ENCODE peak calls at places on chromosomes 16 and 17, in seven cellular contexts. M, S, J, W, L, O and D are unnamed samples.

GRCh38 chr17:35217107-35217506 is 22.9 kb upstream of the SLC35G3 start:
- DNase-seq in M (no peak), S (no peak), J (no peak), W (no peak), L (no peak), O (no peak), D (no peak)

GRCh38 chr17:80920406-80920805 is 71.2 kb upstream of the CHMP6 start:
- DNase-seq in M (no peak), S (no peak), J (peak), W (peak), L (peak), O (no peak), D (peak)

GRCh38 chr17:9239260-9239820 is 218.0 kb downstream of the NTN1 start:
- DNase-seq in M (no peak), S (no peak), J (no peak), W (no peak), L (no peak), O (no peak), D (no peak)

GRCh38 chr17:1030684-1031557 is 34.0 kb downstream of the TIMM22 start:
- DNase-seq in M (no peak), S (no peak), J (no peak), W (no peak), L (no peak), O (peak), D (no peak)

GRCh38 chr16:660459-661183 is 7.3 kb upstream of the RHOT2 start:
- DNase-seq in M (no peak), S (peak), J (peak), W (peak), L (peak), O (peak), D (peak)

GRCh38 chr17:2138768-2139167 is 83.9 kb downstream of the HIC1 start:
- DNase-seq in M (peak), S (no peak), J (no peak), W (no peak), L (peak), O (no peak), D (no peak)

GRCh38 chr17:57143341-57143740 is 58.3 kb downstream of the AKAP1 start:
- DNase-seq in M (no peak), S (no peak), J (no peak), W (no peak), L (no peak), O (no peak), D (no peak)

GRCh38 chr17:34006126-34006525 is 249.0 kb upstream of the CCL2 start:
- DNase-seq in M (no peak), S (no peak), J (no peak), W (no peak), L (no peak), O (no peak), D (no peak)

GRCh38 chr16:75758215-75758614 is 31.9 kb upstream of the CPHXL start:
- DNase-seq in M (no peak), S (no peak), J (peak), W (no peak), L (peak), O (no peak), D (no peak)

GRCh38 chr17:75856062-75856681 is 1.0 kb upstream of the WBP2 start:
- DNase-seq in M (no peak), S (no peak), J (peak), W (no peak), L (no peak), O (no peak), D (no peak)

DNA sequence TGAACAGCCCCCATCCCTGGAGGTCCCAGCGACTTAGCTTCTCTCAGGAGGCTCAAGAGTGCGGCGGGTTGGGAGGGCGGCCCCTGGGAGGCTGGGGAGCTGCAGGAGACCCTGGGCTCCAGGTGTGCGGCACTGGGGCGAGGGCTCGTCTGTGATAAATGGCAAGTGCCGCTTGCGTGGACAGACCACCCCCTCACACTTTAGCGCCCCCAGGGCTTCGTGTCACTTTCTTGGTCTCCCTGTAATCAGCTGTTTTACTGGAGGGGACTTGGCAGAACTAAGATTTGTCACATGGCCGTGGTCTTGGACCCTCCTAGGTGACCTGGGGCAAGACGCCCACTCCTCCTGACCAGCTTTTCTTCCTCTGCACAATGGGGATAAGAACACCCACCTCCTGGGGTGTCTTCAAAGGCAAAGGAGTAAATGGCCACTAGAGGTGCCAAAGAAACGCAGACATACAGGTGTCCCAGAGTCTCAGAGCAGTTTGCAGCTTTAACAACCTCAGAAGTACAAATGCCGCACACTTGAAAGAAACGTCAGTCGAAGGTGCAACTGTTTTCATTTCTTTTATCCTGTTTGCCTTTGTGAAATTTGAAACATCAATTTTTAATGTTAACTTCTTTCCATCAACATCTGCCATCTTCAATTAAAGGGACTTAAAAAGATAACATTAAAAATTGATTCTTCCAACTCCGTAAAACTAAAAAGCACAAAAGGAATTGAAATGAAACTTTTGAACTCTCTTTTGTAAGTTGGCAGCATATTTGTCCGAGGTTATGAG is 946 bp downstream of the OSGIN1 start:
- DNase-seq in M (peak), S (no peak), J (peak), W (no peak), L (peak), O (peak), D (peak)
- TF ChIP-seq CTCF in M (peak), S (peak), J (peak), W (no peak), L (peak), O (peak), D (peak)

GRCh38 chr17:18141210-18141803 is 32.8 kb downstream of the MYO15A start:
- DNase-seq in M (peak), S (no peak), J (peak), W (no peak), L (peak), O (peak), D (no peak)

GRCh38 chr17:18142417-18142816 is 33.9 kb downstream of the MYO15A start:
- DNase-seq in M (no peak), S (no peak), J (no peak), W (no peak), L (no peak), O (no peak), D (no peak)

GRCh38 chr17:18145811-18146210 is 37.3 kb downstream of the MYO15A start:
- DNase-seq in M (no peak), S (no peak), J (no peak), W (no peak), L (no peak), O (no peak), D (no peak)

GRCh38 chr17:18144261-18144660 is 35.7 kb downstream of the MYO15A start:
- DNase-seq in M (no peak), S (no peak), J (no peak), W (no peak), L (no peak), O (no peak), D (no peak)

GRCh38 chr17:18143044-18143936 is 34.7 kb downstream of the MYO15A start:
- DNase-seq in M (peak), S (no peak), J (peak), W (no peak), L (no peak), O (peak), D (no peak)
- TF ChIP-seq CTCF in M (peak), S (peak), J (peak), W (no peak), L (peak), O (peak), D (peak)

GRCh38 chr16:9256196-9256595 is 164.8 kb downstream of the HAPSTR1 start:
- DNase-seq in M (peak), S (no peak), J (no peak), W (no peak), L (no peak), O (peak), D (no peak)
- TF ChIP-seq CTCF in M (peak), S (peak), J (peak), W (no peak), L (peak), O (peak), D (peak)

GRCh38 chr17:6701719-6702118 is 11.4 kb downstream of the SLC13A5 start:
- DNase-seq in M (peak), S (no peak), J (no peak), W (no peak), L (no peak), O (peak), D (no peak)
- TF ChIP-seq CTCF in M (peak), S (peak), J (peak), W (no peak), L (peak), O (peak), D (peak)

GRCh38 chr16:2527784-2528100 is 3.5 kb downstream of the CEMP1 start:
- DNase-seq in M (no peak), S (no peak), J (no peak), W (no peak), L (no peak), O (no peak), D (no peak)

GRCh38 chr16:2529961-2530628 is 1.1 kb downstream of the CEMP1 start:
- DNase-seq in M (no peak), S (no peak), J (no peak), W (no peak), L (no peak), O (no peak), D (no peak)

GRCh38 chr16:2528161-2529060 is 2.8 kb downstream of the CEMP1 start:
- DNase-seq in M (no peak), S (no peak), J (no peak), W (no peak), L (no peak), O (no peak), D (no peak)

GRCh38 chr16:2530629-2531318 is 434 bp downstream of the CEMP1 start:
- DNase-seq in M (no peak), S (no peak), J (no peak), W (no peak), L (no peak), O (no peak), D (no peak)

GRCh38 chr16:2529061-2529931 is 1.9 kb downstream of the CEMP1 start:
- DNase-seq in M (no peak), S (no peak), J (peak), W (no peak), L (no peak), O (no peak), D (no peak)
- TF ChIP-seq CTCF in M (no peak), S (peak), J (no peak), W (no peak), L (no peak), O (no peak), D (no peak)

DNA sequence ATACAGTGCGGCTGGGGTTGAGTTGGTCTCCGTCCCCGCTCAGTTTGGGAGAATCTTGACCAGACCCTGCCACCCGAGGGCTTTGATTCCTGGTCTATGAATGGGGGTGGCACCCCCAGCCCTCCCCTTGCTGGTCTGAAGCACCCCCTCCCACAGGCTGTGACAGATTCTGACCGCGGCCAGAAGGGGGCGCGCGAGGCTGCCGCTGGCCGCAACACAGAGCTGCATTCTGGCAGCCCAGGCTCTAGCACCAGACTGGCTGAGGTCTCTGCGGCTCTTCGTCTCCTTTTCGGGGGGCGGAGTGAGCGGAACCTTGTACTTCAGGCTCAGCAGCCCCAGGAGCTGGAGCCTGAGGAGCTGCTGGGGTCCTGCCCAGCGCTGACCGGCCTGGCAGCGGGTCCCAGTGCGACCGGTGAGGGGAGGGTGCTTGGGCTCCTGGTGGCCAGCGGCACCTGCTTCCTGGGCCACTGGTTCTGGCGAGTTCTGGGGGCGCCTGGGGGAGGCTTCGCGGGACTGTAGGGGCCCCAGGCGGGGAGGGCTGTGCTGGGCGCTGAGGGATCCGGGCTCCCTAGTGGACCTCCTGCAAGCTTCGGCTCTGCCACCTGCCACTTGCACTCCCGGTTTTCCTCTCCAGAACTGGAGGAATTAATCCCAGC is 1011.6 kb downstream of the KCNJ18 start:
- DNase-seq in M (peak), S (no peak), J (no peak), W (no peak), L (no peak), O (no peak), D (no peak)
- TF ChIP-seq CTCF in M (peak), S (no peak), J (no peak), W (no peak), L (no peak), O (no peak), D (no peak)

GRCh38 chr16:53482123-53482522 is 20.9 kb downstream of the AKTIP start:
- DNase-seq in M (peak), S (no peak), J (peak), W (no peak), L (no peak), O (no peak), D (peak)
- TF ChIP-seq CTCF in M (no peak), S (no peak), J (no peak), W (no peak), L (no peak), O (no peak), D (no peak)

DNA sequence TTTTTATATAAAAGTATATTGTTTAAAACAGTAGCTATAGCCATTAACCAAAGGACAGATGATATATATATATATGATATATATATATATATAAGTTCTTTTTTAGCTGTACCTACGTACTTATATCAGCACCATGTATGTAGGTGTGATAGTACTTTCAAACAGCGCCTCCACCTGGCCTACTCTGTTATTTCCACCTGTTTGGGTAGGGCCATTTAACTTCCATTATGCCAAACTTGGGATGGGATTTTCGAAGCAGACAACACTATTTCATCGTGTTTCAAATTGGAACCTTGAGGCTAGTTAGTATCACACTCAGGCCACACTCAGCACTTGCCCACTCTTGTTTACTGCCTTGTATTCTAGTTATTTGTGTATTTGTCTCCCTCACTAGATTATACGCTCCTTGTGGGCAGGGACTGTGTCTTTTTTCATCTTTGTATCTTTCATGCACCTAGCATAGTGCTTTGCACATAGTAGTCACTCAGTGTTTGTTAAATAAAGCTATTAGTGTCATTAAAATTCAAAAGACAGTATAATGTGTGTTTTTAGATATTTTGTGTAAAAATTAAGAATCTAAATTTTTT is 11.8 kb upstream of the CLTC start:
- DNase-seq in M (peak), S (no peak), J (no peak), W (no peak), L (no peak), O (peak), D (no peak)
- TF ChIP-seq CTCF in M (peak), S (no peak), J (peak), W (no peak), L (no peak), O (peak), D (peak)

GRCh38 chr17:39393732-39394131 is 7.7 kb downstream of the FBXL20 start:
- DNase-seq in M (peak), S (no peak), J (no peak), W (no peak), L (peak), O (no peak), D (no peak)
- TF ChIP-seq CTCF in M (no peak), S (no peak), J (no peak), W (no peak), L (no peak), O (no peak), D (peak)